ENCODE peak calls at places on chromosome 22, in seven cellular contexts. S is left lung; E is K562; C is D341Med; N is brain microvascular endothelial cell; L is amniotic stem cell; V is naive thymus-derived CD8-positive, alpha-beta T cell. R is an unnamed sample.

GRCh38 chr22:48031589-48031988 is 1269.1 kb downstream of the TBC1D22A start:
- DNase-seq in S (no peak), E (no peak), C (no peak), N (no peak), L (no peak), V (no peak), R (no peak)

GRCh38 chr22:40101417-40102101 is 76.2 kb upstream of the TNRC6B start:
- DNase-seq in S (no peak), E (no peak), C (no peak), N (no peak), L (no peak), V (no peak), R (no peak)

GRCh38 chr22:42927966-42928365 is 70.9 kb upstream of the ARFGAP3 start:
- DNase-seq in S (no peak), E (no peak), C (no peak), N (no peak), L (no peak), V (no peak), R (no peak)

GRCh38 chr22:35197071-35197470 is 60.2 kb upstream of the HMGXB4 start:
- DNase-seq in S (no peak), E (no peak), C (no peak), N (no peak), L (no peak), V (no peak), R (no peak)

GRCh38 chr22:26658161-26658560 is 773 bp downstream of the MIAT start:
- DNase-seq in S (no peak), E (no peak), C (no peak), N (no peak), L (no peak), V (no peak), R (no peak)

GRCh38 chr22:30265851-30266444 is 703 bp downstream of the OSM start:
- DNase-seq in S (peak), E (peak), C (no peak), N (no peak), L (no peak), V (peak), R (no peak)

GRCh38 chr22:47192651-47193437 is 430.4 kb downstream of the TBC1D22A start:
- DNase-seq in S (no peak), E (peak), C (peak), N (no peak), L (no peak), V (no peak), R (no peak)

GRCh38 chr22:25232301-25232700 is 12.9 kb downstream of the CRYBB2 start:
- DNase-seq in S (no peak), E (no peak), C (no peak), N (no peak), L (no peak), V (no peak), R (no peak)

GRCh38 chr22:39995346-39996252 is 845 bp downstream of the FAM83F start:
- DNase-seq in S (no peak), E (no peak), C (no peak), N (no peak), L (no peak), V (no peak), R (no peak)

GRCh38 chr22:17576475-17576874 is 13.2 kb downstream of the SLC25A18 start:
- DNase-seq in S (no peak), E (peak), C (no peak), N (peak), L (no peak), V (no peak), R (no peak)

GRCh38 chr22:39927544-39927943 is 26.7 kb downstream of the GRAP2 start:
- DNase-seq in S (no peak), E (peak), C (no peak), N (no peak), L (no peak), V (no peak), R (no peak)

GRCh38 chr22:32803020-32803758 is 1.7 kb downstream of the TIMP3 start:
- DNase-seq in S (no peak), E (no peak), C (no peak), N (no peak), L (peak), V (no peak), R (no peak)

GRCh38 chr22:42296381-42296853 is 26.0 kb upstream of the TCF20 start:
- DNase-seq in S (no peak), E (no peak), C (peak), N (no peak), L (no peak), V (peak), R (no peak)

GRCh38 chr22:32079110-32080089 is 36.3 kb downstream of the SLC5A1 start:
- DNase-seq in S (no peak), E (no peak), C (no peak), N (peak), L (peak), V (no peak), R (no peak)

GRCh38 chr22:48417143-48418070 is 1410.3 kb downstream of the BRD1 start:
- DNase-seq in S (no peak), E (no peak), C (no peak), N (no peak), L (no peak), V (no peak), R (no peak)

GRCh38 chr22:25839755-25840154 is 97.8 kb downstream of the MYO18B start:
- DNase-seq in S (no peak), E (no peak), C (no peak), N (no peak), L (no peak), V (no peak), R (no peak)

GRCh38 chr22:21642584-21643448 is 714 bp downstream of the SDF2L1 start:
- DNase-seq in S (peak), E (peak), C (peak), N (peak), L (peak), V (peak), R (no peak)

GRCh38 chr22:24525416-24526037 is 29.4 kb downstream of the GUCD1 start:
- DNase-seq in S (peak), E (peak), C (peak), N (peak), L (no peak), V (peak), R (no peak)

GRCh38 chr22:41915035-41915782 is at the start of gene SHISA8:
- DNase-seq in S (no peak), E (peak), C (no peak), N (no peak), L (peak), V (peak), R (no peak)

GRCh38 chr22:39427751-39428596 is 28.4 kb downstream of the TAB1 start:
- DNase-seq in S (peak), E (no peak), C (no peak), N (no peak), L (no peak), V (no peak), R (no peak)

GRCh38 chr22:46845281-46846153 is 83.1 kb downstream of the TBC1D22A start:
- DNase-seq in S (no peak), E (no peak), C (no peak), N (peak), L (no peak), V (no peak), R (peak)

GRCh38 chr22:30423296-30423958 is 2.1 kb upstream of the MTFP1 start:
- DNase-seq in S (peak), E (no peak), C (no peak), N (no peak), L (no peak), V (peak), R (no peak)

GRCh38 chr22:48581821-48582469 is 1245.7 kb downstream of the BRD1 start:
- DNase-seq in S (no peak), E (no peak), C (no peak), N (no peak), L (no peak), V (no peak), R (no peak)

GRCh38 chr22:50252081-50253045 is 1.3 kb upstream of the HDAC10 start:
- DNase-seq in S (peak), E (no peak), C (peak), N (peak), L (peak), V (peak), R (no peak)

GRCh38 chr22:42074153-42074750 is at the start of gene PHETA2:
- DNase-seq in S (peak), E (no peak), C (peak), N (no peak), L (peak), V (peak), R (no peak)

GRCh38 chr22:20267441-20268288 is 453 bp downstream of the RTN4R start:
- DNase-seq in S (no peak), E (peak), C (no peak), N (no peak), L (no peak), V (no peak), R (no peak)

GRCh38 chr22:17492247-17492646 is 71.1 kb upstream of the SLC25A18 start:
- DNase-seq in S (no peak), E (no peak), C (no peak), N (no peak), L (no peak), V (no peak), R (no peak)

GRCh38 chr22:29704528-29705285 is 15.1 kb upstream of the CABP7 start:
- DNase-seq in S (no peak), E (no peak), C (no peak), N (peak), L (no peak), V (no peak), R (no peak)

GRCh38 chr22:39309881-39310714 is 9.3 kb downstream of the RPL3 start:
- DNase-seq in S (no peak), E (no peak), C (no peak), N (peak), L (no peak), V (no peak), R (no peak)

GRCh38 chr22:34973926-34974325 is 92.0 kb upstream of the ISX start:
- DNase-seq in S (no peak), E (no peak), C (peak), N (no peak), L (no peak), V (no peak), R (no peak)

GRCh38 chr22:47696776-47697175 is 934.3 kb downstream of the TBC1D22A start:
- DNase-seq in S (no peak), E (no peak), C (no peak), N (no peak), L (no peak), V (no peak), R (no peak)

GRCh38 chr22:47568700-47569099 is 806.2 kb downstream of the TBC1D22A start:
- DNase-seq in S (no peak), E (no peak), C (no peak), N (no peak), L (no peak), V (no peak), R (no peak)

GRCh38 chr22:30701872-30702271 is 7.2 kb downstream of the OSBP2 start:
- DNase-seq in S (no peak), E (peak), C (no peak), N (peak), L (no peak), V (no peak), R (no peak)

GRCh38 chr22:19060356-19061009 is 61.7 kb downstream of the DGCR2 start:
- DNase-seq in S (no peak), E (no peak), C (peak), N (peak), L (no peak), V (no peak), R (no peak)

GRCh38 chr22:49724893-49725489 is 102.7 kb downstream of the BRD1 start:
- DNase-seq in S (peak), E (peak), C (peak), N (peak), L (no peak), V (peak), R (peak)

GRCh38 chr22:47121791-47122190 is 359.3 kb downstream of the TBC1D22A start:
- DNase-seq in S (peak), E (no peak), C (no peak), N (no peak), L (no peak), V (no peak), R (no peak)

GRCh38 chr22:36541831-36542391 is 12.9 kb upstream of the EIF3D start:
- DNase-seq in S (no peak), E (peak), C (no peak), N (peak), L (peak), V (no peak), R (peak)

GRCh38 chr22:44425356-44425755 is 72.7 kb downstream of the RTL6 start:
- DNase-seq in S (no peak), E (no peak), C (no peak), N (no peak), L (no peak), V (no peak), R (no peak)

GRCh38 chr22:42343136-42343484 is 72.7 kb upstream of the TCF20 start:
- DNase-seq in S (peak), E (no peak), C (no peak), N (no peak), L (no peak), V (no peak), R (no peak)

R was measured in pulmonary artery endothelial cell.